ENCODE peak calls at places on chromosome 7, in five cellular contexts. O, J, Y, M and R are unnamed samples.

GRCh38 chr7:27606270-27607209 is 56.1 kb downstream of the HIBADH start:
- DNase-seq in O (peak), J (no peak), Y (no peak), M (peak), R (no peak)

GRCh38 chr7:118104812-118105441 is 79.0 kb upstream of the LSM8 start:
- DNase-seq in O (no peak), J (no peak), Y (no peak), M (peak), R (no peak)

GRCh38 chr7:50803359-50804337 is 21.0 kb upstream of the GRB10 start:
- DNase-seq in O (no peak), J (no peak), Y (no peak), M (no peak), R (no peak)

GRCh38 chr7:142807855-142808460 is 37.2 kb downstream of the PRSS2 start:
- DNase-seq in O (no peak), J (no peak), Y (no peak), M (no peak), R (peak)

GRCh38 chr7:39248041-39248692 is 270.5 kb downstream of the POU6F2 start:
- DNase-seq in O (no peak), J (no peak), Y (no peak), M (no peak), R (no peak)

GRCh38 chr7:130292682-130293257 is at the start of gene CPA4:
- DNase-seq in O (peak), J (no peak), Y (no peak), M (no peak), R (no peak)

GRCh38 chr7:45118830-45119452 is 7.4 kb upstream of the TBRG4 start:
- DNase-seq in O (no peak), J (no peak), Y (no peak), M (no peak), R (no peak)

GRCh38 chr7:83936056-83936703 is 258.4 kb downstream of the SEMA3A start:
- DNase-seq in O (peak), J (no peak), Y (no peak), M (peak), R (peak)